ENCODE peak calls at places on chromosomes 13 and 19, in nine cellular contexts. X is PC-3; C is cardiac muscle cell; B is gastrocnemius medialis; S is CD8-positive, alpha-beta T cell; O is CD8-positive, alpha-beta memory T cell; N is testis; F is lung; U is transverse colon. Z is an unnamed sample. For H3K4me1, the result is how much of the 10 kb centered on the place peaks cover.

GRCh38 chr13:99367106-99367616 is 60.0 kb upstream of the GPR183 start:
- DNase-seq in X (no peak), C (peak), B (no peak), S (no peak), O (no peak), N (no peak), F (no peak), U (no peak), Z (peak)

GRCh38 chr13:44605711-44606110 is 29.6 kb upstream of the TSC22D1 start:
- DNase-seq in X (no peak), C (no peak), B (no peak), S (no peak), O (no peak), N (no peak), F (no peak), U (no peak), Z (no peak)

GRCh38 chr19:41997121-41997850 is 3.3 kb upstream of the ATP1A3 start:
- DNase-seq in X (peak), C (peak), B (no peak), S (no peak), O (peak), N (peak), F (no peak), U (peak), Z (peak)

GRCh38 chr13:66887088-66887487 is 343.0 kb downstream of the PCDH9 start:
- DNase-seq in X (no peak), C (no peak), B (no peak), S (no peak), O (no peak), N (no peak), F (no peak), U (no peak), Z (no peak)

GRCh38 chr13:26497991-26498423 is 59.5 kb upstream of the WASF3 start:
- DNase-seq in X (peak), C (no peak), B (no peak), S (no peak), O (no peak), N (no peak), F (no peak), U (no peak), Z (no peak)

GRCh38 chr13:94761407-94761806 is 49.1 kb upstream of the SOX21 start:
- DNase-seq in X (no peak), C (no peak), B (no peak), S (no peak), O (no peak), N (no peak), F (no peak), U (no peak), Z (no peak)

GRCh38 chr13:97256343-97256783 is 34.2 kb downstream of the MBNL2 start:
- DNase-seq in X (peak), C (no peak), B (no peak), S (no peak), O (no peak), N (no peak), F (no peak), U (no peak), Z (no peak)

GRCh38 chr19:44753932-44754742 is 5.6 kb downstream of the BCL3 start:
- DNase-seq in X (peak), C (peak), B (peak), S (peak), O (peak), N (peak), F (peak), U (peak), Z (peak)

GRCh38 chr19:2168619-2169424 is 5.1 kb downstream of the DOT1L start:
- DNase-seq in X (peak), C (peak), B (peak), S (peak), O (peak), N (peak), F (peak), U (peak), Z (peak)

GRCh38 chr13:63578796-63579195 is 2163.1 kb upstream of the PCDH20 start:
- DNase-seq in X (no peak), C (no peak), B (no peak), S (no peak), O (no peak), N (no peak), F (no peak), U (no peak), Z (no peak)

GRCh38 chr13:39767791-39768564 is 112.5 kb downstream of the COG6 start:
- DNase-seq in X (no peak), C (no peak), B (no peak), S (no peak), O (no peak), N (no peak), F (no peak), U (peak), Z (no peak)

GRCh38 chr19:41089955-41090354 is 1.7 kb downstream of the CYP2A13 start:
- DNase-seq in X (no peak), C (no peak), B (no peak), S (no peak), O (no peak), N (no peak), F (no peak), U (no peak), Z (no peak)

GRCh38 chr13:113084094-113084942 is 21.3 kb upstream of the F7 start:
- DNase-seq in X (no peak), C (no peak), B (no peak), S (no peak), O (no peak), N (no peak), F (no peak), U (no peak), Z (no peak)

GRCh38 chr13:91817250-91817649 is 418.8 kb downstream of the GPC5 start:
- DNase-seq in X (peak), C (no peak), B (no peak), S (no peak), O (no peak), N (no peak), F (no peak), U (no peak), Z (no peak)

GRCh38 chr19:42280761-42281174 is 11.7 kb downstream of the CIC start:
- DNase-seq in X (no peak), C (peak), B (no peak), S (no peak), O (no peak), N (no peak), F (peak), U (peak), Z (no peak)

GRCh38 chr19:48249502-48250014 is 6.2 kb downstream of the CARD8 start:
- DNase-seq in X (no peak), C (no peak), B (peak), S (peak), O (peak), N (peak), F (peak), U (peak), Z (peak)

GRCh38 chr19:18436651-18437478 is 1.1 kb downstream of the ISYNA1 start:
- DNase-seq in X (peak), C (peak), B (no peak), S (peak), O (peak), N (peak), F (no peak), U (peak), Z (peak)

GRCh38 chr13:33434676-33435075 is 149.1 kb upstream of the STARD13 start:
- DNase-seq in X (no peak), C (no peak), B (no peak), S (no peak), O (no peak), N (no peak), F (no peak), U (no peak), Z (no peak)

GRCh38 chr19:33259532-33259931 is 33.9 kb upstream of the SLC7A10 start:
- DNase-seq in X (no peak), C (no peak), B (no peak), S (no peak), O (no peak), N (no peak), F (no peak), U (no peak), Z (no peak)

GRCh38 chr19:4933528-4933927 is 24.2 kb downstream of the UHRF1 start:
- DNase-seq in X (peak), C (no peak), B (peak), S (no peak), O (no peak), N (peak), F (no peak), U (peak), Z (no peak)

GRCh38 chr19:15169541-15170285 is 31.1 kb downstream of the NOTCH3 start:
- DNase-seq in X (no peak), C (no peak), B (no peak), S (no peak), O (no peak), N (no peak), F (no peak), U (no peak), Z (no peak)

GRCh38 chr13:81171065-81171647 is 830.2 kb upstream of the SPRY2 start:
- DNase-seq in X (peak), C (peak), B (no peak), S (no peak), O (no peak), N (no peak), F (no peak), U (no peak), Z (no peak)

DNA sequence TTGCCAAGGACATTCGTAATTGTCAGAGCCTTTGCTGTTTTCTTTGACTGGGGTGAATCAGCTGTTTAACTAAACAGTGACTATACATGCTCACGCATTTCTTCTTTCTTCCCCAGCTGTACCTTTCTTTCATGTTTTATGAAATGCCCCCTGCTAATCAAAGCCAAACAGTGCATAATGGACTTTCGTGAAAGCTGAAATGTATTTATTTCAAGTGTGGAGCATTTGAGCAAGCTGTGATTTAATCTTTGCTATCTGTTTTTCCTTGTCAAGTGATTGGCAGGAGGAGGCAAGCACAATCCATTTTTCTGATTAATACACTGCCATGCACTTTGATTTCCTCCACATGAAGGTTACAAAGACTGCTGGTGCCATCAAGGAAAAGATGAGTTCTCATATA is 831.7 kb upstream of the SPRY2 start:
- DNase-seq in X (no peak), C (no peak), B (no peak), S (no peak), O (no peak), N (no peak), F (no peak), U (no peak), Z (no peak)
- H3K27ac ChIP-seq in X (no peak), C (no peak), B (no peak), S (no peak), O (no peak), N (no peak), F (no peak), U (no peak), Z (no peak)

DNA sequence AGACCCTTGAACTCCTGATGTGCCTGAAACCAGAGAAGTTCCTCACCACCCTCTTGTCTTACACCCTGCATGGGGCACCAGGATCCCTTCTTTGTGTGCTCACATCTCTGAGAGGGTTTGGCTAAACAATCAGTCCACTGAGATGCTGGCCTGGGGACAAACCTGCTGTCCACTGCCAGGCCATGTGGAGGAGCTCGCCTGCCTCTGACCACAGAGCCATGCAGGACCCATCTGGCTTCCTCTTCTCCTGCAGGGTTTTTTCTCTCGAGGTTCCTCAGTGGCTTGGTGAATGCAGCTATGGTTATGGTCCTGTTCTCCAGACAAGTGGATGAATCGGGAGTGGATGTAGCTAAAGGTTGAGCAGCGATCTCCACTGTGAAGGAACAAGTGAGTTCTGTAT is 49.1 kb upstream of the MEDAG start:
- DNase-seq in X (no peak), C (no peak), B (no peak), S (no peak), O (no peak), N (no peak), F (no peak), U (no peak), Z (no peak)
- H3K4me3 ChIP-seq in X (no peak), C (no peak), B (no peak), S (no peak), O (no peak), N (no peak), F (no peak), U (no peak), Z (no peak)

DNA sequence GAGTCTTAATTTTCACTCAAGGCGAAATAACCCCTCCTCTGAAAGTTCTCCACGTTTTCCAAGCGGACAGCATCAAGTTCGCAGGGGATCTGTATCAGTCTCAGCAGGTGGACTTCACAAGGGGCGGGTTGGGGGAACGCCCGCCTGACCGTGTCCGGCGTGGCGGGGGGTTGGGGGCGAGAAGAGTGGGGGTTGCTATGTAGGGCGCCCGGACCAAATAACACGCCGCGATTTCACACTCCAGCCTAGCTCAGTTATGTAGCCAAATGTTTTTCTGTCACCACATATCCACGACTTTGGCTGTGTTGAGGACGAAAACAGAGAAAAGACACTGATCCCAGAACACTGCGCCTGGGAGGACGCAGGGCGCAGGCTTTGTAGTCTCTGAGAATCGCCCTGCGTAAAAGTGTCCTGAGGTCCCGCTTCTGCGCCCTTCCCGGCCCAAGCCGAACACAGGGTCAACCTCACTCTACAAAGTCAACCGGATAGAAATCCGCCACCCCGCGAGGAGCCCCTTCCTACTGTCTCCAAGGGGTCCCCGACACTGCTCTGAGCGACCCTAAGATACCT is 541 bp downstream of the RUBCNL start:
- DNase-seq in X (no peak), C (peak), B (no peak), S (no peak), O (no peak), N (peak), F (no peak), U (no peak), Z (no peak)
- H3K4me1 ChIP-seq in X (under half), C (under half), B (under half), S (under half), O (under half), N (under half), F (under half), U (under half), Z (under half)

DNA sequence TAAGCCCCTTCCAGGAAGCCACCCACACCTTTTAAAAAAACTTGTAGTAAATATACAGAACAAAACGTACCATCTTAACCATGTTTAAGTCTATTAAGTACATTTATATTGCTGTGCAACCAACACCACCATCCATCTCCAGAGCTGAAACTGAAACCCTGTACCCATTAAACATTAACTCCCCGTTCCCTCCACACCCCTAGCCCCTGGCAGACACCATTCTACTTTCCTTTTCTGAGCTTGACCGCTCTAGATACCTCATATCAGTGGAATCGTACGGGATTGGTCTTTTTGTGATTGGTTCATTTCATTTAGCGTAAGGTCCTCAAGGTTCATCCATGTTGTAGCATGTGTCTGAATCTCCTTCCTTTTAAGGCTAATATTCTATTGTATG is 13.0 kb upstream of the SPATA13 start:
- DNase-seq in X (no peak), C (no peak), B (no peak), S (no peak), O (no peak), N (no peak), F (no peak), U (peak), Z (no peak)
- H3K27ac ChIP-seq in X (peak), C (no peak), B (no peak), S (no peak), O (no peak), N (no peak), F (no peak), U (peak), Z (no peak)

Z was measured in naive thymus-derived CD4-positive, alpha-beta T cell.